ENCODE peak calls at places on chromosomes 6 and 20, in four cellular contexts. E, O, N and M are unnamed samples.

GRCh38 chr6:16832027-16832688 is 70.9 kb upstream of the ATXN1 start:
- DNase-seq in E (peak; percentile 45), O (no peak), N (no peak), M (no peak)

GRCh38 chr6:75620387-75621304 is 19.0 kb downstream of the SENP6 start:
- DNase-seq in E (no peak), O (peak; percentile 32), N (no peak), M (no peak)

GRCh38 chr6:169738972-169739529 is 12.3 kb downstream of the DYNLT2 start:
- DNase-seq in E (no peak), O (no peak), N (no peak), M (peak; percentile 82)

GRCh38 chr20:40189621-40190020 is 499.4 kb downstream of the MAFB start:
- DNase-seq in E (peak; percentile 8), O (no peak), N (no peak), M (no peak)

GRCh38 chr20:61938839-61939690 is 126.6 kb downstream of the TAF4 start:
- DNase-seq in E (no peak), O (no peak), N (no peak), M (no peak)

GRCh38 chr6:169893624-169894023 is 142.2 kb downstream of the ERMARD start:
- DNase-seq in E (no peak), O (no peak), N (no peak), M (no peak)

GRCh38 chr6:11609324-11610071 is 71.9 kb downstream of the TMEM170B start:
- DNase-seq in E (peak; percentile 98), O (peak; percentile 96), N (peak; percentile 84), M (peak; percentile 83)

GRCh38 chr6:28657756-28658465 is 132.2 kb downstream of the GPX5 start:
- DNase-seq in E (peak; percentile 58), O (peak; percentile 73), N (no peak), M (peak; percentile 9)

GRCh38 chr6:170022827-170023619 is 267.9 kb downstream of the DLL1 start:
- DNase-seq in E (no peak), O (no peak), N (no peak), M (no peak)

GRCh38 chr6:134172020-134172766 is 119.8 kb upstream of the SLC2A12 start:
- DNase-seq in E (peak; percentile 15), O (peak; percentile 56), N (no peak), M (no peak)

GRCh38 chr6:145688493-145688905 is 46.8 kb downstream of the EPM2A start:
- DNase-seq in E (no peak), O (no peak), N (no peak), M (no peak)

GRCh38 chr20:719816-720215 is 44.2 kb upstream of the SCRT2 start:
- DNase-seq in E (no peak), O (no peak), N (no peak), M (no peak)

GRCh38 chr6:112831022-112831421 is 483.9 kb downstream of the RFPL4B start:
- DNase-seq in E (no peak), O (no peak), N (no peak), M (no peak)

GRCh38 chr6:16961577-16961976 is 140.3 kb upstream of the STMND1 start:
- DNase-seq in E (no peak), O (no peak), N (no peak), M (no peak)

GRCh38 chr6:35146453-35146852 is 5.3 kb upstream of the TCP11 start:
- DNase-seq in E (peak; percentile 57), O (peak; percentile 69), N (no peak), M (no peak)

GRCh38 chr20:10919549-10920140 is 245.8 kb upstream of the JAG1 start:
- DNase-seq in E (peak; percentile 70), O (peak; percentile 36), N (no peak), M (no peak)

GRCh38 chr6:43714311-43715055 is 26.9 kb upstream of the MRPS18A start:
- DNase-seq in E (peak; percentile 44), O (peak; percentile 72), N (no peak), M (no peak)

GRCh38 chr6:82080767-82081166 is 166.8 kb downstream of the IBTK start:
- DNase-seq in E (peak; percentile 49), O (no peak), N (no peak), M (no peak)

GRCh38 chr20:39800111-39800510 is 838.0 kb downstream of the DHX35 start:
- DNase-seq in E (peak; percentile 61), O (peak; percentile 16), N (peak; percentile 28), M (no peak)

DNA sequence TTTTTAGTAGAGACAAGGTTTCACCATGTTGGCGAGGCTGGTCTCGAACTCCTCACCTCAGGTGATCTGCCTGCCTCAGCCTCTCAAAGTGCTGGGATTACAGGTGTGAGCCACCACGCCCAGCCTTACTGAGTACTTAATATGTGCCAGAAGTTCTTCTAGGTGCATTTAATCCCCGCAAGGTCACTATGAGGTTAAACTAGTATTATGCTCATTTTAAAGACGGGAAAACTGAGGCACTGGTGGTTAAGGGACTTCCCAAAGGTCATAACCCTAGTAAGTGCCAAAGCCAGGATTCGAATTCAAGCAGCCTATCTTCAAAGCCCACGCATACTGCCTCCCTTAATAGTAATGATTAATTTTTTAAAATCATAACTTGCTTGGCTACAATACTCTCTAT is 674 bp upstream of the CCM2L start:
- DNase-seq in E (no peak), O (no peak), N (no peak), M (no peak)
- TF ChIP-seq CTCF in E (no peak), O (no peak), N (no peak), M (no peak)

DNA sequence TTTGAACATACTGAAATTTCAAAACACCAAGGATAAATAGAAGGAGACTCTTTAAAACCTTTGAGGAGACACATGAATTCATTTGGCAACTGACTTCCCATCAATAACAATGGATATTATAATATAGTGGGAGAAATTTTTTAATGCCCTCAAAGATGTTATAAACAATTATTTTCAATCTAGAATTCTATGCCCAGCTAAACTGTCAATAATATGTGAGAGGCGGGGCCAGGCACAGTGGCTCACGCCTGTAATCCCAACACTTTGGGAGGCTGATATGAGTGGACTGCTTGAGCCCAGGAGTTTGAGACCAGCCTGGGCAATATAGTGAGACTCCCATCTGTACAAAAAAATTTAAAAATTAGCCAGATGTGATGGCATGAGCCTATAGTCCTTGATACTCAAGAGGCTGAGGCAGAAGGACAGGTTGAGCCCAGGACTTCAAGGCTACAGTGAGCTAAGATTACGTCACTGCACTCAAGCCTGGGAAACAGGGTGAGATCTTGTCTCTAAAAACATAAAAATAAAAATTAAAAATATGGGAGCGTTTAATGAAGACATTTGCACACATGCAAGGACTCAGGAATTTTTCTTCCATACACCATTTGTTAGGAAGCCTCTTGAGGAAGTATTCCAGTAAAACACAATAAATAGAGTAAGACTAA is 26.2 kb upstream of the ETV7 start:
- DNase-seq in E (no peak), O (no peak), N (no peak), M (no peak)
- H3K4me3 ChIP-seq in E (no peak overlapping the region), O (no peak overlapping the region), N (no peak overlapping the region), M (no peak overlapping the region)

DNA sequence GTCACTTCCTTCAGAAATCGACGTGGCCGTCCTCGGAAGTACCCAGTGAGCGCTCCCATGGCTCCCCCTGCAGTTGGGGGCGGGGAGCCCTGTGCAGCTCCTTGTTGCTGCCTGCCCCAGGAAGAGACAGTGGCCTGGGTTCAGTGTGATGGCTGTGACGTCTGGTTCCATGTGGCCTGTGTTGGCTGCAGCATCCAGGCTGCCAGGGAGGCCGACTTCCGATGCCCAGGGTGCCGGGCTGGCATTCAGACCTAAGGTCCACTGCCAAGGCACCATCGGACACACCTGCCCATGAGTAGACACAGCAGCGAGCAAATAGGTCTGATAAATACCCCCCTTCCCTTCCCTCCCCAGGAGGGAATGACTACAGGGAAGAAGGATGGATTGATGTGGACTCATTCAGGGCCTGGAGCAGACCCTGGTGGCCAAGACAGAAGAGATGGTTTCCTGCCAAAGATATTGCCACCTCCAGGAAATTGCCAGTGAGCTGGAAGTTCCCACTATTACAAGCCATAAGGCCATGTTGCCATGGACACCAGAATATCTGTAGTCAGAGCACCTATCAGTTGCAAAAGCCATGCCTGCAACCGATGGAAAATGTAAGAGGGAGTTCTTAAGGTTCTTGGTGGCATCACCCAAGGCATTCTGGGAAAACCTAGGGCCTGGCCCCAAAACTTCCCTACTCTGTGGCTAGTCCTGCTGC is 4.2 kb downstream of the TCF19 start:
- DNase-seq in E (no peak), O (no peak), N (no peak), M (no peak)
- TF ChIP-seq CTCF in E (no peak), O (no peak), N (no peak), M (no peak)

DNA sequence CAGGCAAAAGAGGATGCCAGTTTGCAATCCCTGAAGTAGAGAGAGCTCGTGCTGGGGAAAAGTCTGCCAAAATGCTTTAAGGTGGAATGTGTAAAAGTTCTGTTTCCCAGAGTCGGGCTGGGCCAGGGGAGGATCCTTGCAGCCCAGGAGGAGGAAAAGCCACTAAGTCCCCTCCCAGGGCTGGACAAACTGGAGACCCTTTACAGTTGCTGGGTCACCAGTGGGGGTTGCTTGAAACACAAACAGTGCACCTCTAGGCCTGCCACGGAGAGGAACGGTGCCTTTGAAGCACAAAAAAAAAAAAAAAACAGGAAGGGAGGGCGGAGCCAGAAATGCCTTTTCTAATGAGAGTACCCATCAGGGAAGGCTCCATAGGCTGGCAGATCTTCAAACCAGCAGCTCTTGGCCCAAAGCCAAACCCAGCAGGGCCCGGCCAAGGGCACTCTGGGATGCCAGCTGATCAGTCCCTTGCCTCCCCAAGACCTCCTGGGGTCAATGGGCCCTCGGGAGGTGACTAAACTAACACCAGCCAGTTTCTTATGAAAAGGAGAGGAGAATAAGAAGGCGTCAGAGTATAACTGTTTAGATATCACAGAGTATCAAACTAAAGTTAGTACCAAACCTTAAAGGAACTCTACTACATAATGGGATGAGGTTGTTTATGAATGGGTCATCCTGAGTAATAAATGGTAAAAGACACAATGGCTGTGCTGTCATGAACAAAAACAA is 23.7 kb downstream of the HLA-A start:
- DNase-seq in E (peak; percentile 59), O (peak; percentile 58), N (no peak), M (peak; percentile 46)
- H3K4me3 ChIP-seq in E (peak overlapping the region; percentile 60), O (no peak overlapping the region), N (peak overlapping the region; percentile 42), M (peak overlapping the region; percentile 35)

GRCh38 chr6:143936986-143937765 is 70.9 kb downstream of the PLAGL1 start:
- DNase-seq in E (no peak), O (no peak), N (no peak), M (no peak)
- TF ChIP-seq CTCF in E (no peak), O (no peak), N (no peak), M (no peak)

DNA sequence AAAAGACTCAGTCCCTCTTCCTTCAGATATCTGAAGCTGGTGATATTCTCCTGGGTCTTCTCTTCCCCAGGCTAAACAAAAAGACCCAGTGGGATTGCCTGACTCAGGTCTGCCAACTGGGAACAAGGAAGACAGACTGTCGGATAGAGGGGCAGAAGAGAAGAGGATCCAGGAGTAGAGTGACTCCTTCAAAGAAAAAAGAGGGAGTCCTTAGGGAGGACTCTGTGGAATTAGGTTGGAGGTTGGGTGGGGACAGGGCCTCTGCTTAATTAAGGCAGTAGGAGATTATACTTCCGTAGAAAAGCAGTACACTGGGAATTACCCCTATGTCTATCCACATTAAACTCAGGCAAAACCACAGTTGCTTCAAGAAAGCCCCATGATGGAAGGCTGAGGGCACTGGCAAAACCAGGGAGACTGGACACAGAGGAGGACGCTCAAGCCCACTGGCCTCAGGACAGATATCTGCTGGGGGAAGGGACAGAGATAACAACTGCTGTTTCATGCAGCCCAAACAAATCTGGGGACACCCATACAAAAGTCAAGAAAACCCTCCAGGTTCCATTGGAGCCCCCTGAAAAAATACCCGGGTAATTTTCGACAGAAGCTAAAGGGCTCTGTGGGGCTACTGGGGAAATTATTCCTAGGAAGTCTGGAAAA is 5.7 kb downstream of the BCL2L1 start:
- DNase-seq in E (no peak), O (no peak), N (no peak), M (no peak)
- H3K4me3 ChIP-seq in E (no peak overlapping the region), O (no peak overlapping the region), N (no peak overlapping the region), M (peak overlapping the region; percentile 32)

GRCh38 chr6:161549977-161550655 is 276.3 kb upstream of the AGPAT4 start:
- DNase-seq in E (no peak), O (no peak), N (no peak), M (no peak)
- TF ChIP-seq CTCF in E (no peak), O (no peak), N (no peak), M (peak; percentile 21)